ENCODE peak calls at places on chromosomes 1 and 21, in seven cellular contexts. A, K, M, B, N, Z and D are unnamed samples.

GRCh38 chr1:112718691-112719418 is 3.7 kb upstream of the PPM1J start:
- DNase-seq in A (peak; percentile 74), N (peak; percentile 57), M (peak; percentile 80), K (no peak), Z (peak; percentile 87), B (no peak), D (peak; percentile 67)

GRCh38 chr1:210669951-210670350 is 341.2 kb downstream of the HHAT start:
- DNase-seq in A (no peak), N (no peak), Z (no peak), M (no peak), K (no peak), B (no peak), D (no peak)

GRCh38 chr1:50450861-50451653 is 27.8 kb upstream of the DMRTA2 start:
- DNase-seq in Z (no peak), A (no peak), B (peak; percentile 27), N (no peak), M (no peak), K (no peak), D (no peak)

GRCh38 chr1:51518033-51518729 is 885 bp downstream of the EPS15 start:
- DNase-seq in K (no peak), M (peak; percentile 11), Z (peak; percentile 74), A (peak; percentile 25), B (peak; percentile 26), N (peak; percentile 74), D (peak; percentile 85)

GRCh38 chr1:58727363-58727762 is 27.5 kb upstream of the MYSM1 start:
- DNase-seq in Z (no peak), K (no peak), B (no peak), A (no peak), M (no peak), N (no peak), D (no peak)

GRCh38 chr1:221839794-221840395 is 98.0 kb upstream of the DUSP10 start:
- DNase-seq in B (no peak), N (no peak), Z (peak; percentile 35), A (no peak), K (no peak), M (no peak), D (peak; percentile 93)

GRCh38 chr1:100834779-100835645 is 59.6 kb downstream of the EXTL2 start:
- DNase-seq in A (no peak), Z (peak; percentile 10), N (peak; percentile 49), K (peak; percentile 48), B (no peak), M (no peak), D (peak; percentile 47)

GRCh38 chr21:26964379-26964778 is 2.5 kb downstream of the ADAMTS5 start:
- DNase-seq in Z (no peak), M (no peak), K (no peak), A (peak; percentile 8), N (no peak), B (no peak), D (no peak)

GRCh38 chr1:12129624-12130023 is 37.2 kb upstream of the TNFRSF1B start:
- DNase-seq in M (no peak), A (no peak), Z (no peak), B (no peak), N (no peak), K (no peak), D (no peak)

GRCh38 chr1:98217601-98218000 is 296.8 kb upstream of the DPYD start:
- DNase-seq in A (no peak), Z (no peak), K (no peak), M (no peak), N (no peak), B (no peak), D (no peak)